ENCODE peak calls at places on chromosomes 4 and X, in seven cellular contexts. Y is cardiac fibroblast; M is GM12865; E is RCC 7860; D is stimulated activated CD8-positive, alpha-beta memory T cell treated with anti-CD3 and anti-CD28 coated beads, Interleukin-15, amount 100 ng/mL, for 24 hours; O is stimulated activated CD4-positive, alpha-beta T cell treated with anti-CD3 and anti-CD28 coated beads, Interleukin-1b, Interleukin-23, amount 100 ng/mL, for 24 hours; I is pons. B is an unnamed sample.

GRCh38 chrX:136759968-136760367 is 20.8 kb downstream of the ARHGEF6 start:
- DNase-seq in Y (no peak), M (peak), E (no peak), D (no peak), O (no peak), I (peak), B (no peak)

GRCh38 chr4:92812652-92813051 is 508.9 kb downstream of the GRID2 start:
- DNase-seq in Y (no peak), M (no peak), E (no peak), D (no peak), O (no peak), I (no peak), B (no peak)

GRCh38 chrX:17564689-17565409 is 172.4 kb upstream of the SCML1 start:
- DNase-seq in Y (peak), M (no peak), E (peak), D (no peak), O (no peak), I (no peak), B (no peak)

GRCh38 chr4:72568959-72569718 is at the start of gene ADAMTS3:
- DNase-seq in Y (peak), M (peak), E (peak), D (no peak), O (no peak), I (no peak), B (peak)

GRCh38 chr4:26619784-26620183 is 35.9 kb downstream of the TBC1D19 start:
- DNase-seq in Y (peak), M (no peak), E (no peak), D (no peak), O (no peak), I (no peak), B (no peak)

GRCh38 chr4:1417522-1418390 is 11.5 kb upstream of the NKX1-1 start:
- DNase-seq in Y (no peak), M (no peak), E (no peak), D (no peak), O (no peak), I (no peak), B (no peak)

GRCh38 chr4:118776166-118776954 is 59.6 kb downstream of the SEC24D start:
- DNase-seq in Y (peak), M (no peak), E (no peak), D (no peak), O (no peak), I (no peak), B (no peak)

GRCh38 chrX:115423091-115423490 is 133.6 kb downstream of the LUZP4 start:
- DNase-seq in Y (no peak), M (no peak), E (no peak), D (no peak), O (no peak), I (no peak), B (no peak)

GRCh38 chr4:20598626-20599025 is 101.6 kb upstream of the PACRGL start:
- DNase-seq in Y (no peak), M (no peak), E (no peak), D (no peak), O (no peak), I (no peak), B (no peak)

GRCh38 chrX:65516756-65517155 is 17.8 kb downstream of the LAS1L start:
- DNase-seq in Y (no peak), M (no peak), E (no peak), D (no peak), O (no peak), I (peak), B (peak)

GRCh38 chrX:70664726-70665125 is 220.1 kb downstream of the DLG3 start:
- DNase-seq in Y (peak), M (peak), E (no peak), D (no peak), O (no peak), I (peak), B (peak)

GRCh38 chr4:133045288-133045687 is 103.8 kb upstream of the PCDH10 start:
- DNase-seq in Y (no peak), M (no peak), E (no peak), D (no peak), O (no peak), I (no peak), B (no peak)

GRCh38 chrX:46582964-46583363 is 9.4 kb downstream of the CHST7 start:
- DNase-seq in Y (peak), M (no peak), E (peak), D (no peak), O (no peak), I (peak), B (no peak)

B was measured in Ammon's horn.